ENCODE peak calls at places on chromosomes 16 and 17, in ten cellular contexts. F, Z, J, U, P, I, E, A, O and V are unnamed samples.

GRCh38 chr17:58974354-58974753 is 132.3 kb downstream of the TRIM37 start:
- DNase-seq in F (no peak), Z (no peak), J (no peak), U (no peak), P (no peak), I (no peak), E (no peak), A (no peak), O (no peak), V (no peak)

GRCh38 chr16:1676661-1677060 is 1.4 kb upstream of the JPT2 start:
- DNase-seq in F (no peak), Z (no peak), J (no peak), U (no peak), P (no peak), I (no peak), E (no peak), A (no peak), O (no peak), V (no peak)

GRCh38 chr17:27079660-27080059 is 214.3 kb upstream of the WSB1 start:
- DNase-seq in F (no peak), Z (no peak), J (no peak), U (no peak), P (no peak), I (no peak), E (no peak), A (no peak), O (no peak), V (no peak)

GRCh38 chr17:59311051-59311468 is 20.4 kb upstream of the YPEL2 start:
- DNase-seq in F (no peak), Z (peak), J (no peak), U (peak), P (no peak), I (no peak), E (peak), A (peak), O (peak), V (no peak)

GRCh38 chr17:17701658-17702057 is 20.4 kb downstream of the RAI1 start:
- DNase-seq in F (no peak), Z (no peak), J (no peak), U (no peak), P (no peak), I (no peak), E (no peak), A (no peak), O (no peak), V (no peak)

GRCh38 chr16:19515765-19516164 is 6.1 kb downstream of the GDE1 start:
- DNase-seq in F (no peak), Z (no peak), J (no peak), U (no peak), P (no peak), I (no peak), E (no peak), A (no peak), O (no peak), V (no peak)

GRCh38 chr17:19346351-19347255 is 15.9 kb downstream of the B9D1 start:
- DNase-seq in F (no peak), Z (peak), J (peak), U (peak), P (peak), I (peak), E (peak), A (peak), O (no peak), V (peak)

GRCh38 chr16:8929086-8929748 is 34.5 kb downstream of the USP7 start:
- DNase-seq in F (no peak), Z (no peak), J (no peak), U (no peak), P (no peak), I (no peak), E (no peak), A (no peak), O (no peak), V (no peak)

GRCh38 chr16:49519008-49519656 is 145.5 kb downstream of the C16orf78 start:
- DNase-seq in F (no peak), Z (no peak), J (peak), U (no peak), P (no peak), I (no peak), E (no peak), A (no peak), O (no peak), V (no peak)

GRCh38 chr16:56789360-56789759 is 59.4 kb downstream of the NUP93 start:
- DNase-seq in F (no peak), Z (peak), J (no peak), U (peak), P (no peak), I (no peak), E (peak), A (peak), O (peak), V (no peak)

GRCh38 chr17:38459556-38459955 is 31.3 kb downstream of the ARHGAP23 start:
- DNase-seq in F (no peak), Z (no peak), J (no peak), U (no peak), P (no peak), I (no peak), E (no peak), A (no peak), O (no peak), V (no peak)

GRCh38 chr17:80036715-80037477 is 454 bp downstream of the CCDC40 start:
- DNase-seq in F (no peak), Z (no peak), J (peak), U (peak), P (no peak), I (no peak), E (no peak), A (no peak), O (no peak), V (no peak)

GRCh38 chr17:39402890-39403605 is 1.6 kb upstream of the FBXL20 start:
- DNase-seq in F (no peak), Z (no peak), J (peak), U (no peak), P (no peak), I (no peak), E (no peak), A (no peak), O (no peak), V (no peak)

GRCh38 chr17:4537451-4538235 is 17.5 kb downstream of the MYBBP1A start:
- DNase-seq in F (no peak), Z (no peak), J (no peak), U (peak), P (no peak), I (peak), E (no peak), A (no peak), O (no peak), V (no peak)

GRCh38 chr17:80389011-80389995 is 25.7 kb upstream of the ENDOV start:
- DNase-seq in F (no peak), Z (no peak), J (no peak), U (peak), P (no peak), I (no peak), E (no peak), A (no peak), O (no peak), V (no peak)

GRCh38 chr17:50661795-50662391 is 27.2 kb downstream of the ABCC3 start:
- DNase-seq in F (peak), Z (peak), J (no peak), U (peak), P (peak), I (no peak), E (peak), A (peak), O (peak), V (peak)

GRCh38 chr17:31394544-31394943 is 3.1 kb downstream of the RAB11FIP4 start:
- DNase-seq in F (peak), Z (peak), J (peak), U (peak), P (peak), I (peak), E (peak), A (peak), O (no peak), V (peak)

GRCh38 chr17:41394254-41395016 is 3.0 kb downstream of the KRT31 start:
- DNase-seq in F (no peak), Z (no peak), J (no peak), U (no peak), P (no peak), I (no peak), E (no peak), A (no peak), O (no peak), V (no peak)

GRCh38 chr16:58500329-58501241 is 642 bp downstream of the NDRG4 start:
- DNase-seq in F (no peak), Z (no peak), J (peak), U (peak), P (no peak), I (no peak), E (no peak), A (no peak), O (no peak), V (no peak)

GRCh38 chr17:52159159-52159809 is 770 bp upstream of the CA10 start:
- DNase-seq in F (no peak), Z (no peak), J (no peak), U (no peak), P (no peak), I (no peak), E (no peak), A (no peak), O (no peak), V (no peak)

GRCh38 chr17:52157161-52157560 is 1.4 kb downstream of the CA10 start:
- DNase-seq in F (no peak), Z (no peak), J (no peak), U (no peak), P (no peak), I (no peak), E (no peak), A (no peak), O (no peak), V (no peak)

GRCh38 chr17:52159810-52160578 is 1.5 kb upstream of the CA10 start:
- DNase-seq in F (no peak), Z (no peak), J (no peak), U (no peak), P (no peak), I (peak), E (no peak), A (no peak), O (no peak), V (no peak)

GRCh38 chr17:52157603-52158449 is 688 bp downstream of the CA10 start:
- DNase-seq in F (no peak), Z (no peak), J (no peak), U (no peak), P (no peak), I (no peak), E (no peak), A (no peak), O (no peak), V (no peak)

DNA sequence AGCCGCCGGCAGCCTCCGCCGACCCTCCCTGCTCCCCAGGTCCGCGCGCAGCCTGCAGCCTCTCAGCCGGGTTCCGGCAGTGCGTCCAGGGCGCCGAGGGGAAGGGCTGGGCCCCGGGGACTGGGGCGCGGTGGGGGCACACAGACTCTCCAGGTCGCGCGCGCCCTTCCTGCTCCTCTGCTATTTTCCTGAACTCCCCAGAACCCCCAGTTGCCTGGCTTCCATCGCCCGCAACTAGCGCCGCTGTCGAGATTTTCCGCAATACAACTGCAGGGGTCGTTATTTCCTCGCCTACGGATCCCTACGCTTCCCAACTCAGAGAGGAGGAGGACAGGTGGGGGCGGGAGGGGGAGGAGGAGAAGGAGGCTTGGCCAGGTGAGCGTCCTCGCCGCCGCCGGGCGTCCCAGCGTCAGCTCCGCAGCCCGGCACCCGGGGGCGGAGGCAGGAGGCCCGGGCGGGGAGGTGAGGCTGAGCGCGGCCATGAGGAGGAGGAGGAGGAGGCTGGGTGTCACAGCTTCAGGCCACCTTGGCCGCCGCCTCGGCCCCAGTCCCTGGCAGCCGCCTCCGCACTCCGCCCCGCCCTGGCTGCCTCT is at the start of gene CA10:
- DNase-seq in F (no peak), Z (no peak), J (no peak), U (no peak), P (no peak), I (peak), E (no peak), A (no peak), O (no peak), V (no peak)
- TF ChIP-seq CTCF in F (no peak), Z (no peak), J (no peak), U (no peak), P (no peak), I (no peak), E (no peak), A (no peak), O (no peak), V (no peak)

DNA sequence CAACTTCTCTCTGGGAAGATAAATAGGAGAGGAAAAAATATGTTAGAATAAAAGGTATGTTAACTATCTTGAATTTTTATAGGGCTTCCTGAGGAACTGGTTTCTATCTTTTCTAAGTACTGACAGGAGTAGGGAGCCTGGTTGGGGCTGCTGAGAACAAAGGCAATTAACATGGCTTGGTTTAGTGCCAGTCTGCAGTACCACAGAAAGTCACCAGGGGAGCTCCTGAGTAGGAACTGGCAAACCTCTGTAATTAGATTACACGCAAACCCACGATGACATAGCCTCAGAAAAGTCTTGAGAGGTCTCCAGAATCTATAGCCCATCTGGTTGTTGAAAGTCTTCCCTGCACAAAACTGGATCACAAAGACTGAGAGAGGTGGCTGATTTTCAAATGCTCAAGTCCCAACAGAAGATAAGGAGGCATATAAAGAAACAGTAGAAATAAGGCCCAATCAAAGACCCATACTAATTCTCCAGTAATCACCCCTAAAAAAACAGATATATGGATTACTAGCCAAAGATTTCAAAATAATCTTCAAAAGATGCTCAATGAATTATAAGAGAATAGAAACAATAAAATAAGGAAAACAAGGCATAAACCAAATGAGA is 11.7 kb upstream of the CNTNAP4 start:
- DNase-seq in F (no peak), Z (peak), J (no peak), U (no peak), P (no peak), I (no peak), E (no peak), A (peak), O (peak), V (peak)
- TF ChIP-seq CTCF in F (peak), Z (no peak), J (no peak), U (no peak), P (no peak), I (no peak), E (peak), A (peak), O (peak), V (peak)

DNA sequence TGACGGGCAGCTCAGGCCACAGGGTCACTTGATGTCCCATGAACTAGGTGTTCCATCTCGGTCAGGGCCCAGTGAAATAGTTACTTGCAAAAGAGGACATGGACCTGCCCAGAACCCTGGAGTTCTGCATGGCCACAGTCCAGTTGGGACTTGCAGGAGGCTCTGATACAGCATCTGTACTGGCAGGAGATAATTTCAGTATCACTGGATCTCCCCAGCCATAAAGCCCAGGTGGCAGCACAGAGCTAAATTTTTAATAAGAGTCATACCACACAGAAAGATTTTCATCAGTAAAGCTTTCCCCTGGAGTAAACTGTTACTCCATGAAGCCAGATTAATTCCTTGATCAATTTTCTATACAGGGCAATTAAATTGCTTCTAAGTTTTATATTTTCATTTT is 18.0 kb upstream of the SLC16A5 start:
- DNase-seq in F (no peak), Z (no peak), J (peak), U (peak), P (no peak), I (no peak), E (peak), A (no peak), O (no peak), V (no peak)
- TF ChIP-seq CTCF in F (peak), Z (no peak), J (peak), U (peak), P (peak), I (peak), E (peak), A (peak), O (no peak), V (peak)

GRCh38 chr16:88938933-88939813 is 37.8 kb downstream of the CBFA2T3 start:
- DNase-seq in F (peak), Z (no peak), J (peak), U (peak), P (no peak), I (peak), E (no peak), A (no peak), O (no peak), V (no peak)
- TF ChIP-seq CTCF in F (no peak), Z (no peak), J (no peak), U (no peak), P (no peak), I (no peak), E (no peak), A (no peak), O (no peak), V (no peak)

GRCh38 chr17:2929881-2930533 is 133.4 kb downstream of the OR1D5 start:
- DNase-seq in F (no peak), Z (peak), J (no peak), U (peak), P (no peak), I (no peak), E (no peak), A (peak), O (no peak), V (no peak)
- TF ChIP-seq CTCF in F (peak), Z (no peak), J (peak), U (peak), P (peak), I (peak), E (peak), A (peak), O (peak), V (peak)

GRCh38 chr16:3264137-3265036 is 8.0 kb upstream of the MEFV start:
- DNase-seq in F (peak), Z (peak), J (peak), U (peak), P (peak), I (peak), E (peak), A (peak), O (peak), V (peak)
- TF ChIP-seq CTCF in F (peak), Z (no peak), J (peak), U (no peak), P (peak), I (peak), E (peak), A (no peak), O (no peak), V (peak)